ENCODE peak calls at places on chromosomes 13 and 19, in six cellular contexts. C, O, L, A, V and F are unnamed samples.

GRCh38 chr13:107203146-107203847 is 635.4 kb upstream of the ARGLU1 start:
- DNase-seq in C (no peak), O (no peak), A (peak), L (no peak), V (no peak), F (no peak)

GRCh38 chr13:44848956-44849748 is 140.1 kb downstream of the NUFIP1 start:
- DNase-seq in C (no peak), A (no peak), O (no peak), V (no peak), L (peak), F (no peak)

GRCh38 chr13:37226966-37227365 is 121.5 kb upstream of the CSNK1A1L start:
- DNase-seq in C (no peak), V (no peak), A (no peak), O (no peak), L (no peak), F (no peak)

GRCh38 chr13:89900104-89900760 is 1447.3 kb upstream of the MIR17HG start:
- DNase-seq in L (no peak), O (no peak), A (no peak), C (no peak), V (no peak), F (no peak)

GRCh38 chr19:55080121-55080914 is 4.6 kb downstream of the EPS8L1 start:
- DNase-seq in C (no peak), O (peak), A (peak), V (peak), L (no peak), F (no peak)

GRCh38 chr19:15251749-15252397 is 19.6 kb upstream of the EPHX3 start:
- DNase-seq in C (peak), V (peak), L (peak), A (peak), O (peak), F (peak)

GRCh38 chr13:112444001-112444311 is 67.8 kb downstream of the SPACA7 start:
- DNase-seq in O (peak), V (peak), A (peak), C (peak), L (peak), F (peak)

GRCh38 chr13:107883561-107884175 is 331.7 kb downstream of the LIG4 start:
- DNase-seq in V (no peak), L (no peak), O (no peak), A (no peak), C (no peak), F (no peak)

GRCh38 chr13:20969182-20969581 is 66.6 kb upstream of the XPO4 start:
- DNase-seq in O (peak), V (no peak), A (no peak), L (no peak), C (no peak), F (no peak)

GRCh38 chr13:44409595-44409994 is 36.0 kb downstream of the SERP2 start:
- DNase-seq in A (no peak), O (no peak), V (no peak), L (no peak), C (no peak), F (no peak)

GRCh38 chr13:29654807-29655547 is 59.5 kb upstream of the SLC7A1 start:
- DNase-seq in A (no peak), O (peak), L (no peak), V (no peak), C (peak), F (peak)

GRCh38 chr19:49881672-49882394 is 4.3 kb downstream of the TBC1D17 start:
- DNase-seq in O (no peak), L (no peak), V (peak), A (no peak), C (no peak), F (no peak)

GRCh38 chr19:42552086-42553065 is 24.1 kb upstream of the CEACAM1 start:
- DNase-seq in C (no peak), A (no peak), O (no peak), L (no peak), V (no peak), F (no peak)

DNA sequence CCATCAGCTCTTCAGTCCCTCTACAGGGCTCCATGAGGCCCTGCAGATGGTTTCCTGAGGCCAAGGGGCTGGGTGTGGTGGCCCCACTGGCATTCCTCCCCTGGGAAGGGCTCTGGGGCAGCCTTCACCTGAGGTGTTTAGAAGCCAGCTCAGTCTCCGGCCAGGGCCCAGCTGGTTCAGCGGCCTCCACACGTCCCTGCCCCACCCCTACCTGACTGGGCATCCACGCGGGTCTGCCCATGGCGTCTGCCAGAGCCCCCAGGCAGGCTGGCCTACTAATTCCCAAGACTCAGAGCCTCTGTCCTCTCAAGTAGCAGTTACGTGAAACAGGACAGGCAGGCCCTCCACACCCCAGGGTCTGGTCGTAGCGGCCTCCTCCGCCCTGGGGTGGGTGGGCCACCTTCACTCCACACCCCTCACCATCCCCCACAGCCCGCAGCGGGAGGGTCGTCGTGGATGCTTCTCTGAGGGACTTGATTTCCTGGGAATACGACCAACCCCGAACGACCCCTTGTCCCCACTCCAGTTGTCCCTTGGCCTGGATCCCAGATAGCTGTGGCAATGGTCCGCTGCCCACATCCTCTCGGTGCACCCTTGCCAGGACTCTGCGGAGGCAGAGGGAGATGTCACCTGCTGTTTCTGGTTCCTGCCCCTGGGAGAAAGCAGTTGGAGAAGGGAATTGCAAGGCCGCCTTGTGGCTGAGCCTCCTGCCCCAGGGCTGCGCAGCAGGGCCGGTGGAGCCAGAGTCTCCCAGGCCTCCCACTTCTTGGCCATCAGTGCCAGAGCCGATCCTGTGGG is 24.3 kb downstream of the CAPN12 start:
- DNase-seq in L (no peak), V (no peak), O (no peak), A (no peak), C (no peak), F (no peak)
- TF ChIP-seq CTCF in L (no peak), V (peak), O (no peak), A (no peak), C (no peak), F (no peak)

DNA sequence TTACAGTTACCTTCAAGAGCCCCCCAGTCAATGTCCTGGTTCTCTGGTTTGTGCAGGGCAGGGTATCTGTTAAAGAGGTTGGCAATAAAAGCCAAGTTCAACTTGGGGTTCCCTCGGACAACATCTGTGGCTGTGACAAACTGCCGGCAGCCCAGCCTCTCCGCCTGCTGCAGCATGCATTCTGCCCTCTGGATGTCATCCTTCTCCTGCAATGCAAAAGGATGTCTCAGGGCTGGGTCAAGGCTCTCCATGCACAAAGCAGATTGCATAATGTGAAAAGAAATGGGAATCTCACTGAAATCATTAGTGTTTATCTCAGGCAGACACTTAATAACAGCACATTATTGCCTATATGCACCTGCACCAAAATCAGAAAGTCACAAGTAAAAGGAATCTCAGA is 35.1 kb downstream of the LCP1 start:
- DNase-seq in V (no peak), O (peak), A (no peak), L (no peak), C (no peak), F (no peak)
- TF ChIP-seq CTCF in V (no peak), O (peak), A (peak), L (no peak), C (peak), F (peak)

DNA sequence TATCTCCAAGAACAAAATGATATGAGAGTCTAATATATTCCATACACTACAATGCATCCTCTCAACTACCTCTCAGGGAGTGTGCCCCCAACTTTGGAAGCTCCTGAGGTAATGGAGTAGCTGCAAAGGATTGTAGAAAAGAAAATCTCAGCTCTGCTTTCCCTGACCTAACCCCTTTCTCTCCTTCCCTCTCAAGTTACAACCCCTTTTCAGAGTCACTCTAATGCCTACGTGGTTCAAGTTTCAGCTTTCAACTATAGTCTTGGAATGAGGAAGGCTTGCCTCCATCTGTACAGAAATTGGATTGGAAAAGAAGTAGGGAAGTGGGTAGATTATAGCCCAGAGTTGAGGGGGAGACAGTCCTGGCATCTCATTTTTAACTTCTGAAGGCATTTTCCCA is 256.0 kb downstream of the PCDH9 start:
- DNase-seq in O (peak), C (no peak), V (no peak), L (no peak), A (no peak), F (no peak)
- TF ChIP-seq CTCF in O (no peak), C (no peak), V (no peak), L (no peak), A (no peak), F (no peak)

GRCh38 chr19:31831421-31831820 is 482.2 kb upstream of the TSHZ3 start:
- DNase-seq in L (no peak), O (no peak), V (no peak), A (no peak), C (no peak), F (no peak)
- TF ChIP-seq CTCF in L (no peak), O (no peak), V (no peak), A (no peak), C (no peak), F (no peak)

GRCh38 chr13:98039964-98040363 is 86.5 kb downstream of the IPO5 start:
- DNase-seq in C (no peak), A (no peak), V (no peak), O (no peak), L (no peak), F (no peak)
- TF ChIP-seq CTCF in C (no peak), A (no peak), V (no peak), O (no peak), L (no peak), F (no peak)

GRCh38 chr19:2561895-2562294 is 86.0 kb downstream of the GADD45B start:
- DNase-seq in A (no peak), V (no peak), C (no peak), O (no peak), L (no peak), F (no peak)
- TF ChIP-seq CTCF in A (no peak), V (no peak), C (no peak), O (no peak), L (no peak), F (no peak)

GRCh38 chr19:6424939-6425731 is 524 bp upstream of the KHSRP start:
- DNase-seq in O (peak), C (peak), V (peak), L (peak), A (peak), F (peak)

GRCh38 chr19:6423499-6424189 is 967 bp downstream of the KHSRP start:
- DNase-seq in O (peak), L (no peak), C (no peak), A (peak), V (no peak), F (no peak)

GRCh38 chr19:6427131-6427530 is 2.5 kb upstream of the KHSRP start:
- DNase-seq in C (no peak), O (no peak), L (no peak), V (no peak), A (no peak), F (no peak)

GRCh38 chr19:6424190-6424938 is at the start of gene KHSRP:
- DNase-seq in O (no peak), A (no peak), L (no peak), C (no peak), V (peak), F (no peak)

GRCh38 chr19:6425732-6426686 is 1.4 kb upstream of the KHSRP start:
- DNase-seq in O (no peak), L (no peak), C (no peak), V (no peak), A (no peak), F (no peak)
- TF ChIP-seq CTCF in O (no peak), L (no peak), C (peak), V (no peak), A (no peak), F (no peak)